ENCODE peak calls at places on chromosomes 4 and X, in ten cellular contexts. One of them, this sample, is unnamed.

GRCh38 chr4:17447056-17447455 is 64.8 kb downstream of the QDPR start:
- DNase-seq in transverse colon: no peak
- DNase-seq in SHP77: no peak
- DNase-seq in left colon: no peak
- DNase-seq in occipital lobe: no peak
- DNase-seq in HAP-1: no peak
- DNase-seq in activated CD8-positive, alpha-beta memory T cell treated with anti-CD3 and anti-CD28 coated beads, Interleukin-2, amount 50 U/mL, for 48 hours: no peak
- DNase-seq in T-helper 9 cell: no peak
- DNase-seq in skeletal muscle cell: no peak
- DNase-seq in T-helper 2 cell: no peak
- DNase-seq in this sample: no peak

GRCh38 chr4:59612235-59612634 is 1587.9 kb upstream of the ADGRL3 start:
- DNase-seq in SHP77: no peak
- DNase-seq in activated CD8-positive, alpha-beta memory T cell treated with anti-CD3 and anti-CD28 coated beads, Interleukin-2, amount 50 U/mL, for 48 hours: no peak
- DNase-seq in left colon: no peak
- DNase-seq in HAP-1: no peak
- DNase-seq in T-helper 9 cell: no peak
- DNase-seq in T-helper 2 cell: no peak
- DNase-seq in transverse colon: no peak
- DNase-seq in skeletal muscle cell: peak
- DNase-seq in occipital lobe: no peak
- DNase-seq in this sample: no peak

GRCh38 chr4:127632420-127633403 is at the start of gene INTU:
- DNase-seq in left colon: peak
- DNase-seq in skeletal muscle cell: peak
- DNase-seq in occipital lobe: peak
- DNase-seq in T-helper 9 cell: no peak
- DNase-seq in transverse colon: peak
- DNase-seq in T-helper 2 cell: no peak
- DNase-seq in activated CD8-positive, alpha-beta memory T cell treated with anti-CD3 and anti-CD28 coated beads, Interleukin-2, amount 50 U/mL, for 48 hours: peak
- DNase-seq in SHP77: peak
- DNase-seq in HAP-1: peak
- DNase-seq in this sample: peak

GRCh38 chr4:168154546-168155277 is 62.4 kb downstream of the ANXA10 start:
- DNase-seq in SHP77: no peak
- DNase-seq in left colon: no peak
- DNase-seq in occipital lobe: no peak
- DNase-seq in skeletal muscle cell: no peak
- DNase-seq in HAP-1: no peak
- DNase-seq in transverse colon: no peak
- DNase-seq in activated CD8-positive, alpha-beta memory T cell treated with anti-CD3 and anti-CD28 coated beads, Interleukin-2, amount 50 U/mL, for 48 hours: no peak
- DNase-seq in T-helper 2 cell: no peak
- DNase-seq in T-helper 9 cell: no peak
- DNase-seq in this sample: no peak

GRCh38 chrX:153214934-153215333 is 35.9 kb downstream of the MAGEA1 start:
- DNase-seq in left colon: no peak
- DNase-seq in HAP-1: no peak
- DNase-seq in occipital lobe: no peak
- DNase-seq in T-helper 9 cell: no peak
- DNase-seq in SHP77: no peak
- DNase-seq in activated CD8-positive, alpha-beta memory T cell treated with anti-CD3 and anti-CD28 coated beads, Interleukin-2, amount 50 U/mL, for 48 hours: no peak
- DNase-seq in transverse colon: no peak
- DNase-seq in skeletal muscle cell: no peak
- DNase-seq in T-helper 2 cell: no peak
- DNase-seq in this sample: no peak

GRCh38 chr4:25013756-25014737 is 16.7 kb downstream of the LGI2 start:
- DNase-seq in transverse colon: no peak
- DNase-seq in activated CD8-positive, alpha-beta memory T cell treated with anti-CD3 and anti-CD28 coated beads, Interleukin-2, amount 50 U/mL, for 48 hours: no peak
- DNase-seq in SHP77: no peak
- DNase-seq in T-helper 9 cell: no peak
- DNase-seq in HAP-1: no peak
- DNase-seq in T-helper 2 cell: no peak
- DNase-seq in skeletal muscle cell: no peak
- DNase-seq in left colon: no peak
- DNase-seq in occipital lobe: no peak
- DNase-seq in this sample: no peak

GRCh38 chrX:107686026-107686425 is 57.7 kb downstream of the PRPS1 start:
- DNase-seq in left colon: no peak
- DNase-seq in occipital lobe: no peak
- DNase-seq in T-helper 2 cell: no peak
- DNase-seq in activated CD8-positive, alpha-beta memory T cell treated with anti-CD3 and anti-CD28 coated beads, Interleukin-2, amount 50 U/mL, for 48 hours: no peak
- DNase-seq in SHP77: no peak
- DNase-seq in T-helper 9 cell: no peak
- DNase-seq in skeletal muscle cell: no peak
- DNase-seq in HAP-1: no peak
- DNase-seq in transverse colon: no peak
- DNase-seq in this sample: no peak

GRCh38 chr4:10640535-10641159 is 43.9 kb downstream of the CLNK start:
- DNase-seq in occipital lobe: no peak
- DNase-seq in activated CD8-positive, alpha-beta memory T cell treated with anti-CD3 and anti-CD28 coated beads, Interleukin-2, amount 50 U/mL, for 48 hours: no peak
- DNase-seq in SHP77: no peak
- DNase-seq in HAP-1: no peak
- DNase-seq in T-helper 9 cell: no peak
- DNase-seq in transverse colon: no peak
- DNase-seq in skeletal muscle cell: no peak
- DNase-seq in T-helper 2 cell: no peak
- DNase-seq in left colon: no peak
- DNase-seq in this sample: no peak

GRCh38 chr4:7759635-7760034 is 180.0 kb downstream of the AFAP1 start:
- DNase-seq in HAP-1: no peak
- DNase-seq in occipital lobe: no peak
- DNase-seq in T-helper 2 cell: no peak
- DNase-seq in left colon: no peak
- DNase-seq in skeletal muscle cell: no peak
- DNase-seq in T-helper 9 cell: no peak
- DNase-seq in SHP77: no peak
- DNase-seq in transverse colon: no peak
- DNase-seq in activated CD8-positive, alpha-beta memory T cell treated with anti-CD3 and anti-CD28 coated beads, Interleukin-2, amount 50 U/mL, for 48 hours: no peak
- DNase-seq in this sample: no peak

GRCh38 chrX:1305411-1305810 is 31.2 kb upstream of the IL3RA start:
- DNase-seq in HAP-1: no peak
- DNase-seq in occipital lobe: no peak
- DNase-seq in T-helper 2 cell: no peak
- DNase-seq in T-helper 9 cell: no peak
- DNase-seq in SHP77: no peak
- DNase-seq in skeletal muscle cell: no peak
- DNase-seq in activated CD8-positive, alpha-beta memory T cell treated with anti-CD3 and anti-CD28 coated beads, Interleukin-2, amount 50 U/mL, for 48 hours: no peak
- DNase-seq in left colon: no peak
- DNase-seq in transverse colon: no peak
- DNase-seq in this sample: no peak

GRCh38 chr4:163587867-163588266 is 93.4 kb downstream of the TMA16 start:
- DNase-seq in HAP-1: no peak
- DNase-seq in left colon: no peak
- DNase-seq in skeletal muscle cell: peak
- DNase-seq in T-helper 9 cell: no peak
- DNase-seq in SHP77: peak
- DNase-seq in occipital lobe: no peak
- DNase-seq in T-helper 2 cell: no peak
- DNase-seq in transverse colon: no peak
- DNase-seq in activated CD8-positive, alpha-beta memory T cell treated with anti-CD3 and anti-CD28 coated beads, Interleukin-2, amount 50 U/mL, for 48 hours: no peak
- DNase-seq in this sample: no peak

GRCh38 chr4:87953776-87954175 is 21.7 kb upstream of the SPP1 start:
- DNase-seq in activated CD8-positive, alpha-beta memory T cell treated with anti-CD3 and anti-CD28 coated beads, Interleukin-2, amount 50 U/mL, for 48 hours: no peak
- DNase-seq in T-helper 2 cell: no peak
- DNase-seq in T-helper 9 cell: no peak
- DNase-seq in SHP77: no peak
- DNase-seq in skeletal muscle cell: no peak
- DNase-seq in left colon: no peak
- DNase-seq in occipital lobe: no peak
- DNase-seq in transverse colon: no peak
- DNase-seq in HAP-1: no peak
- DNase-seq in this sample: no peak

GRCh38 chr4:123554819-123555499 is 158.4 kb downstream of the SPRY1 start:
- DNase-seq in SHP77: no peak
- DNase-seq in activated CD8-positive, alpha-beta memory T cell treated with anti-CD3 and anti-CD28 coated beads, Interleukin-2, amount 50 U/mL, for 48 hours: no peak
- DNase-seq in occipital lobe: no peak
- DNase-seq in T-helper 9 cell: no peak
- DNase-seq in transverse colon: peak
- DNase-seq in HAP-1: no peak
- DNase-seq in skeletal muscle cell: no peak
- DNase-seq in left colon: peak
- DNase-seq in T-helper 2 cell: no peak
- DNase-seq in this sample: no peak

GRCh38 chrX:133638285-133638684 is 223.0 kb upstream of the GPC4 start:
- DNase-seq in activated CD8-positive, alpha-beta memory T cell treated with anti-CD3 and anti-CD28 coated beads, Interleukin-2, amount 50 U/mL, for 48 hours: no peak
- DNase-seq in T-helper 2 cell: no peak
- DNase-seq in left colon: no peak
- DNase-seq in skeletal muscle cell: no peak
- DNase-seq in transverse colon: no peak
- DNase-seq in occipital lobe: no peak
- DNase-seq in T-helper 9 cell: no peak
- DNase-seq in SHP77: no peak
- DNase-seq in HAP-1: peak
- DNase-seq in this sample: no peak

This sample was measured in hypothalamus.